ENCODE peak calls at places on chromosome 10, in four cellular contexts. P, G, S and J are unnamed samples.

GRCh38 chr10:97278491-97278989 is 13.9 kb downstream of the ARHGAP19 start:
- DNase-seq in G (no peak), P (peak), S (no peak), J (no peak)

GRCh38 chr10:133324198-133324792 is 12.4 kb downstream of the CALY start:
- DNase-seq in G (peak), P (no peak), S (peak), J (peak)

GRCh38 chr10:114541081-114541833 is 116.8 kb downstream of the ABLIM1 start:
- DNase-seq in S (no peak), G (peak), P (no peak), J (no peak)

GRCh38 chr10:6382081-6382480 is 179.3 kb downstream of the PFKFB3 start:
- DNase-seq in S (no peak), P (no peak), G (peak), J (peak)

GRCh38 chr10:44966129-44966815 is 6.7 kb downstream of the RASSF4 start:
- DNase-seq in P (no peak), G (no peak), S (no peak), J (no peak)

GRCh38 chr10:24744966-24745365 is 21.3 kb upstream of the ARHGAP21 start:
- DNase-seq in S (no peak), P (no peak), G (no peak), J (no peak)

GRCh38 chr10:30967654-30968421 is 63.8 kb downstream of the ZNF438 start:
- DNase-seq in P (no peak), G (no peak), S (no peak), J (no peak)

GRCh38 chr10:91799580-91799975 is 1.4 kb downstream of the TNKS2 start:
- DNase-seq in S (no peak), G (no peak), P (peak), J (no peak)

GRCh38 chr10:72753760-72754231 is 61.9 kb downstream of the MCU start:
- DNase-seq in P (no peak), S (no peak), G (no peak), J (no peak)

GRCh38 chr10:86413046-86413728 is 46.6 kb upstream of the GRID1 start:
- DNase-seq in S (no peak), P (peak), G (no peak), J (no peak)

GRCh38 chr10:117346574-117346973 is 28.7 kb downstream of the PDZD8 start:
- DNase-seq in G (no peak), P (no peak), S (peak), J (no peak)

GRCh38 chr10:86758231-86759072 is 2.0 kb downstream of the BMPR1A start:
- DNase-seq in S (no peak), G (no peak), P (no peak), J (no peak)

GRCh38 chr10:90644165-90644564 is 213.7 kb downstream of the HTR7 start:
- DNase-seq in G (no peak), S (no peak), P (no peak), J (no peak)